ENCODE peak calls at places on chromosomes 5 and 9, in six cellular contexts. A is SK-N-SH, J is HCT116, Q is endothelial cell of umbilical vein, E is H1, C is HepG2. N is an unnamed sample.
A peak's percentile ranks its signal among the peaks of the same experiment; 100 is the strongest.

GRCh38 chr9:129888085-129888808 is 53.0 kb downstream of the USP20 start:
- DNase-seq in A (no peak), J (no peak), Q (no peak), E (no peak), C (no peak), N (no peak)

GRCh38 chr9:78325343-78325742 is 28.4 kb downstream of the PSAT1 start:
- DNase-seq in A (peak; percentile 76), J (no peak), Q (peak; percentile 20), E (no peak), C (no peak), N (peak; percentile 81)

GRCh38 chr5:157607371-157608161 is 32.0 kb upstream of the ADAM19 start:
- DNase-seq in A (no peak), J (peak; percentile 73), Q (no peak), E (no peak), C (no peak), N (no peak)

GRCh38 chr5:77082280-77082679 is 4.8 kb downstream of the ZBED3 start:
- DNase-seq in A (no peak), J (no peak), Q (no peak), E (no peak), C (no peak), N (no peak)

GRCh38 chr5:67844937-67845336 is 370.6 kb upstream of the PIK3R1 start:
- DNase-seq in A (no peak), J (no peak), Q (no peak), E (peak; percentile 2), C (no peak), N (no peak)

GRCh38 chr9:116099821-116100220 is 53.8 kb upstream of the PAPPA start:
- DNase-seq in A (no peak), J (no peak), Q (no peak), E (no peak), C (no peak), N (no peak)

GRCh38 chr9:87643111-87643650 is 82.7 kb upstream of the CTSL start:
- DNase-seq in A (no peak), J (no peak), Q (no peak), E (no peak), C (no peak), N (no peak)

GRCh38 chr5:106873558-106873957 is 797.2 kb downstream of the EFNA5 start:
- DNase-seq in A (no peak), J (no peak), Q (peak; percentile 29), E (no peak), C (no peak), N (no peak)

GRCh38 chr9:37920471-37921167 is 16.7 kb upstream of the SLC25A51 start:
- DNase-seq in A (no peak), J (no peak), Q (no peak), E (no peak), C (no peak), N (no peak)

GRCh38 chr5:73295447-73295846 is 122.5 kb downstream of the TMEM174 start:
- DNase-seq in A (no peak), J (no peak), Q (no peak), E (no peak), C (no peak), N (no peak)

GRCh38 chr5:33275921-33276705 is 164.7 kb upstream of the TARS1 start:
- DNase-seq in A (no peak), J (no peak), Q (peak; percentile 63), E (no peak), C (no peak), N (no peak)

GRCh38 chr5:115583474-115583873 is 18.8 kb downstream of the TICAM2 start:
- DNase-seq in A (no peak), J (no peak), Q (peak; percentile 78), E (no peak), C (no peak), N (no peak)

GRCh38 chr9:3475300-3476020 is 50.3 kb downstream of the RFX3 start:
- DNase-seq in A (no peak), J (no peak), Q (peak; percentile 23), E (no peak), C (peak; percentile 27), N (no peak)

GRCh38 chr5:126398791-126399190 is 24.4 kb upstream of the GRAMD2B start:
- DNase-seq in A (no peak), J (no peak), Q (no peak), E (no peak), C (no peak), N (no peak)

GRCh38 chr5:114360362-114360761 is 1.5 kb upstream of the KCNN2 start:
- DNase-seq in A (no peak), J (no peak), Q (no peak), E (no peak), C (no peak), N (no peak)

GRCh38 chr5:83000448-83000847 is 76.7 kb downstream of the TMEM167A start:
- DNase-seq in A (no peak), J (no peak), Q (peak; percentile 28), E (no peak), C (no peak), N (no peak)

GRCh38 chr5:112995764-112996618 is 19.4 kb downstream of the DCP2 start:
- DNase-seq in A (peak; percentile 56), J (peak; percentile 42), Q (peak; percentile 78), E (no peak), C (peak; percentile 50), N (no peak)
- H3K4me3 ChIP-seq in A (no peak overlapping the region), J (no peak overlapping the region), Q (no peak overlapping the region), E (no peak overlapping the region), C (no peak overlapping the region), N (no peak overlapping the region)

GRCh38 chr9:89633920-89634319 is 29.1 kb downstream of the GADD45G start:
- DNase-seq in A (no peak), J (no peak), Q (no peak), E (no peak), C (no peak), N (no peak)

GRCh38 chr9:89633404-89633803 is 28.6 kb downstream of the GADD45G start:
- DNase-seq in A (no peak), J (no peak), Q (no peak), E (no peak), C (no peak), N (no peak)

GRCh38 chr9:89635816-89636215 is 31.0 kb downstream of the GADD45G start:
- DNase-seq in A (no peak), J (no peak), Q (no peak), E (no peak), C (no peak), N (no peak)

GRCh38 chr9:89637787-89638186 is 33.0 kb downstream of the GADD45G start:
- DNase-seq in A (no peak), J (no peak), Q (no peak), E (no peak), C (no peak), N (no peak)

DNA sequence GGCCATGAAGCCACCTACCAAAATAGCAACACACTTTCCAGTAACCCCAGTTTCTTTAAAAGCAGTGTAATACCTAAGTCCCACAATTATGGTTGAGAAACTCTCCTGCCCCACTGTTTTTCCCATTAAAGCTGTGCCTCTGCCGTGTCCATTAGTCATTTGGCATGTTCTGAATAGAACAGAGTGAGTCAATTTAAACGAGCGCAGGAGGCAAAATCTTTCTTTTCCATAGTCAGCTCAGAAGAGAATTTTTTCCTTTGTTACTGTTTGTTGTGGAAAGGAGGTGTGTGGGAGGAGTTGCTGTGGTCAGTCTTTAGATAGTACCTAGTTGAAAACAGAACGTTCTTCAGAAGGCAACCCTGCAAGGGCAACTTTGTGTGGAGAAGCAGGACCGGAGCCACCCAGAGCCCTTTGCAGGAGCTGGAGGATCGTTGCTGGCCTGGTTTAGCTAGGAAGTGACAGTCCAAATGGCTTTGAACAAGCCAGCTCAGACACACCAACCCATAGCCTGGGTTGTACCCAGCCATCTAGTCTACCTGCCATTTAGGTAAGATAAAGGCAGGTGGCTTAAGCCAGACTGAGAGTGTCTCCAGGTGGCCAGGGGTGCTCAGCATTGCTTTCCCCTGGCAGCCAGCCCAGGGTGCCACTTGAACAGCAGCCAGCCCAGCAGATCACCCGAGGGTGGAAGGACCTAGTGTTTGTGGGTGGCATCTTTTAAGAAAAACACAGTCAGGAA is 30.4 kb downstream of the GADD45G start:
- DNase-seq in A (no peak), J (no peak), Q (no peak), E (no peak), C (no peak), N (no peak)
- TF ChIP-seq POLR2AphosphoS5 in A (no peak), J (no peak), Q (no peak), E (no peak), C (no peak), N (no peak)

DNA sequence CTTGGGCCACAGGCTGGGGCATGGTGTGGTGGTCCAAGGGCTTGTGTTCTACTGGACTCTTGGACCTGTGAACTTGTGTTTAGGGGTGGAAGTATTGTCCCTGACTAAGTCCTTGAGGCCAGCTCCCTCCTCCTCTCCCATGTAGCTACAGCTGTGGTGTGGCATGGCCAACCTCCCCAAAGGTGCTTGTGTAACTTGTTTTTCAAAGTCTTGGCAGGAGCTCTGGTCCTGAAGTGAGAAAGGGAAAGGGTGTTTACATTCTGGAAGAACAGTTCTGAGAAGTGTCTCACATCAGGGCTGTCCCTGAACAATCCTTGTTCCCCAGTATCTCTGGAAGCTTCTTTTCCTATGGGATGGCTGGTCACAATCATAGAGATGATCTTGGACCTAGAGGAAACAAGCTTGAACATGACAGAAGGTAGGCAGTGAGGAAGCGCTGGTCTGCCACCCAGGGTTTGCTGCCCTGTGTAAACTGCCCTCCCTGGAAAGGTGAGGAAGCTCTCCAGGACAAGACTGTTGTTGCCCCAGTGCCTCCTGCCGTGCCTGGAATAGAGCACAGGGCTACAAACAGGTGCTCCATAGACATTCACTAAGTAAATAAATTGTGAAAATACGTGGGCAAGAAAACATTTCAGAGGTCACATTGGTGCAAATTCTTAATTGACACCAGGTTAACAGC is 64.6 kb upstream of the KLF9 start:
- DNase-seq in A (no peak), J (no peak), Q (peak; percentile 28), E (no peak), C (no peak), N (no peak)
- H3K9ac ChIP-seq in A (no peak overlapping the region), J (no peak overlapping the region), Q (no peak overlapping the region), E (no peak overlapping the region), C (no peak overlapping the region), N (no peak overlapping the region)

GRCh38 chr5:1535646-1536045 is 11.9 kb upstream of the LPCAT1 start:
- DNase-seq in A (no peak), J (no peak), Q (no peak), E (no peak), C (no peak), N (no peak)
- H3K4me3 ChIP-seq in A (no peak overlapping the region), J (no peak overlapping the region), Q (no peak overlapping the region), E (no peak overlapping the region), C (no peak overlapping the region), N (no peak overlapping the region)

GRCh38 chr5:172748341-172748843 is 22.6 kb downstream of the DUSP1 start:
- DNase-seq in A (no peak), J (no peak), Q (peak; percentile 96), E (no peak), C (no peak), N (no peak)
- TF ChIP-seq POLR2AphosphoS5 in A (no peak), J (no peak), Q (peak; percentile 88), E (peak; percentile 74), C (no peak), N (no peak)

DNA sequence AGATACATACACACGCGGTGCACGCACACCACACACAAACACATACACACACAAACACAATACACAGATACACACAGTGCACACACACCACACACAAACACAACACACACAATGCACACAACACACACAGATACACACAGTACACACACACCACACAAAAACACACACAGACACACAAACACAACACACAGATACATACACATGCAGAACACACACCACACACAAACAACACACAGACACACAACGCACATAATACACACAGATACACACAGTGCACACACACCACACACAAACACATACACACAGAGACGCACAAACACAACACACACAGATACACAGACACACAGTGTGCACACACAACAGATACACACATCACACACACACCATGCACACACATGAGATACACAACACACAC is 5.9 kb upstream of the CCDC187 start:
- DNase-seq in A (no peak), J (no peak), Q (no peak), E (no peak), C (no peak), N (no peak)
- H3K9ac ChIP-seq in A (no peak overlapping the region), J (no peak overlapping the region), Q (no peak overlapping the region), E (no peak overlapping the region), C (no peak overlapping the region), N (no peak overlapping the region)

GRCh38 chr5:141192110-141192725 is at the start of gene PCDHB10:
- DNase-seq in A (peak; percentile 53), J (peak; percentile 32), Q (peak; percentile 43), E (no peak), C (peak; percentile 9), N (no peak)
- H3K4me3 ChIP-seq in A (no peak within 1 kb of the TSS), J (no peak within 1 kb of the TSS), Q (no peak within 1 kb of the TSS), E (peak within 1 kb of the TSS; percentile 14), C (no peak within 1 kb of the TSS), N (no peak within 1 kb of the TSS)